ENCODE peak calls at places on chromosome 3, in six cellular contexts. Z, D, H, C, N and U are unnamed samples.

GRCh38 chr3:64459711-64460110 is 228.1 kb downstream of the ADAMTS9 start:
- DNase-seq in C (no peak), N (peak; percentile 59), Z (no peak), D (no peak), H (no peak), U (no peak)

GRCh38 chr3:178198329-178198728 is 337.9 kb upstream of the KCNMB2 start:
- DNase-seq in H (no peak), C (no peak), N (peak; percentile 42), D (no peak), Z (no peak), U (no peak)

GRCh38 chr3:88101142-88101541 is 42.1 kb downstream of the ZNF654 start:
- DNase-seq in C (no peak), Z (peak; percentile 11), N (peak; percentile 7), D (no peak), H (no peak), U (no peak)

GRCh38 chr3:45509038-45509767 is 85.3 kb upstream of the LIMD1 start:
- DNase-seq in C (no peak), N (peak; percentile 87), D (no peak), Z (no peak), H (peak; percentile 91), U (no peak)

GRCh38 chr3:52306978-52307377 is 9.1 kb upstream of the DNAH1 start:
- DNase-seq in Z (no peak), D (no peak), N (no peak), H (no peak), C (no peak), U (no peak)

GRCh38 chr3:61417352-61417751 is 144.0 kb upstream of the PTPRG start:
- DNase-seq in N (peak; percentile 19), C (no peak), Z (no peak), D (no peak), H (no peak), U (no peak)

GRCh38 chr3:180306691-180307090 is 270.0 kb upstream of the PEX5L start:
- DNase-seq in C (no peak), N (peak; percentile 48), H (peak; percentile 1), D (no peak), Z (no peak), U (no peak)

GRCh38 chr3:42699511-42699971 is 3.1 kb downstream of the HHATL start:
- DNase-seq in Z (no peak), H (no peak), N (no peak), D (no peak), C (no peak), U (no peak)

GRCh38 chr3:29183346-29184087 is 97.4 kb upstream of the RBMS3 start:
- DNase-seq in H (no peak), C (no peak), N (peak; percentile 65), Z (no peak), D (peak; percentile 34), U (peak; percentile 12)

GRCh38 chr3:25507811-25508210 is 79.7 kb downstream of the RARB start:
- DNase-seq in H (no peak), N (no peak), D (no peak), Z (no peak), C (no peak), U (no peak)

GRCh38 chr3:76652524-76652923 is 387.4 kb upstream of the ROBO2 start:
- DNase-seq in C (no peak), N (no peak), D (no peak), H (no peak), Z (no peak), U (no peak)

GRCh38 chr3:182644800-182645433 is 148.4 kb upstream of the ATP11B start:
- DNase-seq in C (no peak), H (no peak), N (no peak), D (peak; percentile 5), Z (no peak), U (no peak)

GRCh38 chr3:183548262-183548769 is 7.2 kb downstream of the KLHL6 start:
- DNase-seq in D (no peak), N (peak; percentile 64), Z (no peak), C (no peak), H (peak; percentile 97), U (no peak)

GRCh38 chr3:4406746-4407568 is 60.1 kb downstream of the SUMF1 start:
- DNase-seq in Z (no peak), N (no peak), H (peak; percentile 31), C (no peak), D (peak; percentile 56), U (no peak)

GRCh38 chr3:174725303-174725702 is 133.8 kb upstream of the NAALADL2 start:
- DNase-seq in N (no peak), Z (no peak), H (no peak), C (no peak), D (no peak), U (no peak)

GRCh38 chr3:42856544-42856943 is 19.1 kb downstream of the CYP8B1 start:
- DNase-seq in H (no peak), Z (no peak), D (no peak), C (no peak), N (no peak), U (no peak)

GRCh38 chr3:109331692-109332091 is 5.7 kb downstream of the DPPA4 start:
- DNase-seq in C (no peak), N (no peak), Z (no peak), D (no peak), H (no peak), U (no peak)

GRCh38 chr3:185797993-185798830 is 26.6 kb downstream of the IGF2BP2 start:
- DNase-seq in C (no peak), D (no peak), Z (no peak), H (no peak), N (no peak), U (no peak)

GRCh38 chr3:124656531-124656930 is 73.7 kb upstream of the UMPS start:
- DNase-seq in C (no peak), D (no peak), Z (no peak), H (no peak), N (no peak), U (no peak)

GRCh38 chr3:45994661-45995369 is 809 bp downstream of the FYCO1 start:
- DNase-seq in D (peak; percentile 64), C (peak; percentile 7), Z (no peak), H (no peak), N (no peak), U (peak; percentile 38)

GRCh38 chr3:94285874-94286273 is 223.0 kb downstream of the NSUN3 start:
- DNase-seq in C (no peak), H (no peak), D (no peak), N (peak; percentile 20), Z (no peak), U (no peak)

GRCh38 chr3:105139851-105140560 is 226.7 kb upstream of the ALCAM start:
- DNase-seq in H (no peak), C (no peak), D (no peak), Z (no peak), N (no peak), U (no peak)

GRCh38 chr3:71784914-71785593 is at the start of gene PROK2:
- DNase-seq in N (no peak), H (no peak), D (peak; percentile 3), Z (no peak), C (no peak), U (no peak)

GRCh38 chr3:122799322-122799721 is 4.5 kb downstream of the SLC49A4 start:
- DNase-seq in N (no peak), H (no peak), Z (no peak), C (no peak), D (no peak), U (no peak)

GRCh38 chr3:25673738-25674298 is 9.1 kb upstream of the TOP2B start:
- DNase-seq in N (no peak), Z (no peak), H (no peak), D (no peak), C (no peak), U (no peak)

GRCh38 chr3:100697183-100697582 is 12.1 kb upstream of the TFG start:
- DNase-seq in C (no peak), D (no peak), N (no peak), H (no peak), Z (no peak), U (no peak)

GRCh38 chr3:52205727-52206372 is 7.9 kb downstream of the ALAS1 start:
- DNase-seq in D (no peak), Z (no peak), H (no peak), C (no peak), N (no peak), U (no peak)

GRCh38 chr3:14438929-14439328 is 36.5 kb downstream of the SLC6A6 start:
- DNase-seq in H (no peak), N (no peak), D (no peak), Z (no peak), C (no peak), U (no peak)

GRCh38 chr3:32467333-32468070 is 35.1 kb downstream of the CMTM6 start:
- DNase-seq in Z (peak; percentile 69), N (peak; percentile 59), C (no peak), H (peak; percentile 9), D (peak; percentile 79), U (peak; percentile 83)
- H3K4me3 ChIP-seq in Z (peak overlapping the region; percentile 34), N (peak overlapping the region; percentile 9), C (no peak overlapping the region), H (no peak overlapping the region), D (peak overlapping the region; percentile 36), U (peak overlapping the region; percentile 44)

DNA sequence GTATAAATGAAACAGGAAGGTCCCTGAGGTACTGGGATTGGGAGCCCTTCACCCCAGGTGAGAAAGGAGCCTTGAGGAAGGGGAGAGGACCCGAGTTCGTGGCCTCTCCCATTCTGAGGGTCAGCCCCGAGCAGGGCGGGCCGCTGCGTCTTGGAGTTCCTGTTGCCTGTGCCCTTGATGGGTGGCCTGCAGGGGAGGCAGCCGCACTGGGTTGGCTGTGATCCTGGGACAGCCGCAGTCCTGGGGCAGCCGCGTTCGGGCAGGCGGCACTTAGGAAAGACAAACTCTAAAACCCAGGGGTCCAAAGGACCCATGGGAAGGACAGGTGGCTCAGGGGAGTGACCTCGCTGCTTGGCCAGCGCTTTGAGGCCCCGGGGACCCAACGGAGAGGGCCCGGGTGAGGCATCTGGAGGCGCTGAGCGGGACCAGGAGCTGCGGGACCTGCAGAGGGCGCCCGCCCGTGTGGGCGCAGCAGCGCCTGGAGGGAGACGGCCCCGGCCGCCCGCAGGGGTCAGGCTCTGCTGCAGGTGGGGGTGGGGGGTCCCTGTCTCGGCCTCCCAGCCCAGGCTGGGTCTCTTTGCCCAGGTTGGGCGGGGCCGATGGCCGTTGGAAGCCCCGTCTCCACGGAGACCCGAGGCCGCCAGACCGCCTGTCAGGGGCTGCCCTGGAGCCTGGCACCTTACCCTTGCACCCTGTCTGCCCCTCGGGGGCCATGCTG is 65.1 kb downstream of the HMCES start:
- DNase-seq in N (peak; percentile 14), H (no peak), Z (peak; percentile 55), C (no peak), D (no peak), U (no peak)
- H3K4me3 ChIP-seq in N (no peak overlapping the region), H (peak overlapping the region; percentile 21), Z (peak overlapping the region; percentile 56), C (peak overlapping the region; percentile 66), D (no peak overlapping the region), U (no peak overlapping the region)

GRCh38 chr3:120446891-120447668 is 3.7 kb downstream of the FSTL1 start:
- DNase-seq in C (no peak), Z (no peak), N (no peak), H (no peak), D (no peak), U (no peak)
- H3K4me3 ChIP-seq in C (no peak overlapping the region), Z (no peak overlapping the region), N (peak overlapping the region; percentile 37), H (no peak overlapping the region), D (no peak overlapping the region), U (no peak overlapping the region)

DNA sequence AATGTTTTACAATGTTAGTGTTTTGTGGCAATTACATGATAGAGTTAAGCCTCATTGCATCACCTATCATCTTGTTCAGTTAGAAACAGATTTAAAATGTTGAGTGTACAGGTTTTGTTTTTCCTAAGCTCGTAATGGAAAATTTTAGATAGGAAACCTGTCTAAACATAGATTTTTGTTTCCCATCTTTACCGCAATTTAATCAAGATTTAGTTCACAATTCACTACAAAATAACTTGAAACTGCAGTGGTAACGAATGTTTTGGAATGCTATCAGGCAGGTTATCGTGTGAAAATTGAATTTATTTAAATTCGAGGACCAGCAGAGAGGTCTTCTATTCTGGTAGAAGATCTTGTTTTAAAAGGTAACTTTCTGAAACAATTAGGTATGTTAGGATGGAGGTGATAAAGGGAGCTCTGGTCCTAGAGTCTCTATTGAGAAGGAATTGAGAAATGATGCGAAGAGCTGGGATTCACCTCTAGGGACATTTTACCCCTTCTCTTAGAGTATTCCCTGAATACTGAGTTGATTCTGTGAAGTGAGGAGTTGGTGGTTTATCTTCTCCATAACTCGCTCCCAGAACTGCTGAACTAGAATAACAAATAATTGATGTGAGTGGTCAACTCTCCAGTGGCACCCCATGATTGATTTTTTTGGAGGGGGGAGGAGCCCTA is 1.4 kb downstream of the DOCK3 start:
- DNase-seq in N (no peak), Z (no peak), D (no peak), H (no peak), C (no peak), U (no peak)
- H3K4me3 ChIP-seq in N (no peak overlapping the region), Z (no peak overlapping the region), D (no peak overlapping the region), H (no peak overlapping the region), C (no peak overlapping the region), U (no peak overlapping the region)